ENCODE peak calls at places on chromosomes 12 and 14, in ten cellular contexts. One of them, this sample, is unnamed.

GRCh38 chr12:106585862-106586534 is 3.2 kb downstream of the RFX4 start:
- DNase-seq in aorta: no peak
- DNase-seq in psoas muscle: no peak
- DNase-seq in heart right ventricle: no peak
- DNase-seq in CD4-positive, CD25-positive, alpha-beta regulatory T cell: no peak
- DNase-seq in GM23338: peak; percentile 86
- DNase-seq in pancreas: no peak
- DNase-seq in neural progenitor cell: peak; percentile 93
- DNase-seq in right atrium auricular region: no peak
- DNase-seq in GM23248: no peak
- DNase-seq in this sample: no peak

GRCh38 chr12:48300774-48301173 is 49.9 kb downstream of the ZNF641 start:
- DNase-seq in aorta: no peak
- DNase-seq in psoas muscle: no peak
- DNase-seq in heart right ventricle: no peak
- DNase-seq in CD4-positive, CD25-positive, alpha-beta regulatory T cell: no peak
- DNase-seq in GM23338: no peak
- DNase-seq in pancreas: no peak
- DNase-seq in neural progenitor cell: no peak
- DNase-seq in right atrium auricular region: no peak
- DNase-seq in GM23248: no peak
- DNase-seq in this sample: no peak

GRCh38 chr12:38025916-38026315 is 290.7 kb upstream of the ALG10B start:
- DNase-seq in aorta: no peak
- DNase-seq in psoas muscle: no peak
- DNase-seq in heart right ventricle: no peak
- DNase-seq in CD4-positive, CD25-positive, alpha-beta regulatory T cell: no peak
- DNase-seq in GM23338: no peak
- DNase-seq in pancreas: no peak
- DNase-seq in neural progenitor cell: no peak
- DNase-seq in right atrium auricular region: no peak
- DNase-seq in GM23248: no peak
- DNase-seq in this sample: no peak

GRCh38 chr12:6927379-6927991 is at the start of gene ATN1:
- DNase-seq in aorta: peak; percentile 95
- DNase-seq in psoas muscle: peak; percentile 92
- DNase-seq in heart right ventricle: peak; percentile 91
- DNase-seq in CD4-positive, CD25-positive, alpha-beta regulatory T cell: peak; percentile 42
- DNase-seq in GM23338: peak; percentile 97
- DNase-seq in pancreas: peak; percentile 81
- DNase-seq in neural progenitor cell: peak; percentile 84
- DNase-seq in right atrium auricular region: peak; percentile 73
- DNase-seq in GM23248: peak; percentile 76
- DNase-seq in this sample: peak; percentile 30

GRCh38 chr12:88897723-88898122 is 317.5 kb upstream of the KITLG start:
- DNase-seq in aorta: no peak
- DNase-seq in psoas muscle: no peak
- DNase-seq in heart right ventricle: peak; percentile 45
- DNase-seq in CD4-positive, CD25-positive, alpha-beta regulatory T cell: no peak
- DNase-seq in GM23338: no peak
- DNase-seq in pancreas: no peak
- DNase-seq in neural progenitor cell: no peak
- DNase-seq in right atrium auricular region: no peak
- DNase-seq in GM23248: peak; percentile 32
- DNase-seq in this sample: no peak

GRCh38 chr12:51127050-51127729 is 43.8 kb upstream of the CSRNP2 start:
- DNase-seq in aorta: no peak
- DNase-seq in psoas muscle: no peak
- DNase-seq in heart right ventricle: no peak
- DNase-seq in CD4-positive, CD25-positive, alpha-beta regulatory T cell: no peak
- DNase-seq in GM23338: no peak
- DNase-seq in pancreas: no peak
- DNase-seq in neural progenitor cell: no peak
- DNase-seq in right atrium auricular region: no peak
- DNase-seq in GM23248: peak; percentile 38
- DNase-seq in this sample: no peak

GRCh38 chr14:20400965-20401593 is 12.2 kb downstream of the TEP1 start:
- DNase-seq in aorta: no peak
- DNase-seq in psoas muscle: no peak
- DNase-seq in heart right ventricle: no peak
- DNase-seq in CD4-positive, CD25-positive, alpha-beta regulatory T cell: no peak
- DNase-seq in GM23338: no peak
- DNase-seq in pancreas: no peak
- DNase-seq in neural progenitor cell: no peak
- DNase-seq in right atrium auricular region: no peak
- DNase-seq in GM23248: peak; percentile 60
- DNase-seq in this sample: no peak

GRCh38 chr12:72986963-72987362 is 714.8 kb downstream of the TRHDE start:
- DNase-seq in aorta: no peak
- DNase-seq in psoas muscle: no peak
- DNase-seq in heart right ventricle: no peak
- DNase-seq in CD4-positive, CD25-positive, alpha-beta regulatory T cell: no peak
- DNase-seq in GM23338: no peak
- DNase-seq in pancreas: no peak
- DNase-seq in neural progenitor cell: no peak
- DNase-seq in right atrium auricular region: no peak
- DNase-seq in GM23248: no peak
- DNase-seq in this sample: no peak

GRCh38 chr12:24705741-24706358 is 243.1 kb downstream of the BCAT1 start:
- DNase-seq in aorta: no peak
- DNase-seq in psoas muscle: no peak
- DNase-seq in heart right ventricle: no peak
- DNase-seq in CD4-positive, CD25-positive, alpha-beta regulatory T cell: no peak
- DNase-seq in GM23338: no peak
- DNase-seq in pancreas: no peak
- DNase-seq in neural progenitor cell: no peak
- DNase-seq in right atrium auricular region: no peak
- DNase-seq in GM23248: no peak
- DNase-seq in this sample: no peak

GRCh38 chr14:61511558-61511924 is 183.8 kb upstream of the HIF1A start:
- DNase-seq in aorta: no peak
- DNase-seq in psoas muscle: no peak
- DNase-seq in heart right ventricle: no peak
- DNase-seq in CD4-positive, CD25-positive, alpha-beta regulatory T cell: no peak
- DNase-seq in GM23338: no peak
- DNase-seq in pancreas: no peak
- DNase-seq in neural progenitor cell: no peak
- DNase-seq in right atrium auricular region: no peak
- DNase-seq in GM23248: no peak
- DNase-seq in this sample: no peak

GRCh38 chr14:53855127-53855526 is 101.5 kb downstream of the BMP4 start:
- DNase-seq in aorta: no peak
- DNase-seq in psoas muscle: no peak
- DNase-seq in heart right ventricle: no peak
- DNase-seq in CD4-positive, CD25-positive, alpha-beta regulatory T cell: no peak
- DNase-seq in GM23338: no peak
- DNase-seq in pancreas: no peak
- DNase-seq in neural progenitor cell: no peak
- DNase-seq in right atrium auricular region: no peak
- DNase-seq in GM23248: no peak
- DNase-seq in this sample: no peak

GRCh38 chr12:117024961-117025480 is 74.2 kb downstream of the TESC start:
- DNase-seq in aorta: no peak
- DNase-seq in psoas muscle: no peak
- DNase-seq in heart right ventricle: no peak
- DNase-seq in CD4-positive, CD25-positive, alpha-beta regulatory T cell: peak; percentile 8
- DNase-seq in GM23338: no peak
- DNase-seq in pancreas: no peak
- DNase-seq in neural progenitor cell: no peak
- DNase-seq in right atrium auricular region: no peak
- DNase-seq in GM23248: no peak
- DNase-seq in this sample: no peak

GRCh38 chr12:117025481-117026151 is 73.6 kb downstream of the TESC start:
- DNase-seq in aorta: peak; percentile 47
- DNase-seq in psoas muscle: peak; percentile 67
- DNase-seq in heart right ventricle: peak; percentile 63
- DNase-seq in CD4-positive, CD25-positive, alpha-beta regulatory T cell: peak; percentile 26
- DNase-seq in GM23338: peak; percentile 93
- DNase-seq in pancreas: peak; percentile 83
- DNase-seq in neural progenitor cell: peak; percentile 88
- DNase-seq in right atrium auricular region: peak; percentile 77
- DNase-seq in GM23248: peak; percentile 85
- DNase-seq in this sample: peak; percentile 37

GRCh38 chr12:117027251-117028086 is 71.7 kb downstream of the TESC start:
- DNase-seq in aorta: peak; percentile 61
- DNase-seq in psoas muscle: no peak
- DNase-seq in heart right ventricle: no peak
- DNase-seq in CD4-positive, CD25-positive, alpha-beta regulatory T cell: no peak
- DNase-seq in GM23338: no peak
- DNase-seq in pancreas: no peak
- DNase-seq in neural progenitor cell: no peak
- DNase-seq in right atrium auricular region: no peak
- DNase-seq in GM23248: no peak
- DNase-seq in this sample: no peak

GRCh38 chr12:117026921-117027250 is 72.3 kb downstream of the TESC start:
- DNase-seq in aorta: peak; percentile 56
- DNase-seq in psoas muscle: no peak
- DNase-seq in heart right ventricle: no peak
- DNase-seq in CD4-positive, CD25-positive, alpha-beta regulatory T cell: no peak
- DNase-seq in GM23338: no peak
- DNase-seq in pancreas: no peak
- DNase-seq in neural progenitor cell: no peak
- DNase-seq in right atrium auricular region: no peak
- DNase-seq in GM23248: no peak
- DNase-seq in this sample: no peak

DNA sequence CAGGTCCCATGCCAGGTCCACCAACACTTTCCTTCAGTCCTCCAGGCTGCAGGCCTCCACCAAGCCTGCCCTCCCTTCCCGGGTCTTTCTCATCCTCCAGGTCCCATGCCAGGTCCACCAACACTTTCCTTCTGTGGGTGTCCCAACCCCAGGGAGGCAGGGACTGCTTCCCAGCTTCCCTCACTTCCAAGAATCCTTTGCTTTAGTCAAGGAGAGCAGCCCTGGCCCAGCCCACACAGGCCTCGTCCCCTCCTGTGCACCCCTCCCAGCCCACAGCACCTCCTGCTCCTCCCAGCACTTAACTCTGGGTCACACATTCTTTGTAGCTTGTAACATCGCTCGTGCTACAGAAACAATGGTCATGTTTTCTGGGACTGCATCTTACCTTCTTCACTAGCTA is 72.9 kb downstream of the TESC start:
- DNase-seq in aorta: peak; percentile 41
- DNase-seq in psoas muscle: no peak
- DNase-seq in heart right ventricle: no peak
- DNase-seq in CD4-positive, CD25-positive, alpha-beta regulatory T cell: no peak
- DNase-seq in GM23338: no peak
- DNase-seq in pancreas: no peak
- DNase-seq in neural progenitor cell: no peak
- DNase-seq in right atrium auricular region: no peak
- DNase-seq in GM23248: no peak
- DNase-seq in this sample: no peak
- H3K4me1 ChIP-seq in aorta: no peaks in the 10 kb centered on the region
- H3K4me1 ChIP-seq in psoas muscle: peaks cover 5% of the 10 kb centered on the region
- H3K4me1 ChIP-seq in heart right ventricle: peaks cover 17% of the 10 kb centered on the region
- H3K4me1 ChIP-seq in CD4-positive, CD25-positive, alpha-beta regulatory T cell: no peaks in the 10 kb centered on the region
- H3K4me1 ChIP-seq in GM23338: no peaks in the 10 kb centered on the region
- H3K4me1 ChIP-seq in pancreas: peaks cover 25% of the 10 kb centered on the region
- H3K4me1 ChIP-seq in neural progenitor cell: no peaks in the 10 kb centered on the region
- H3K4me1 ChIP-seq in right atrium auricular region: peaks cover 22% of the 10 kb centered on the region
- H3K4me1 ChIP-seq in GM23248: no peaks in the 10 kb centered on the region
- H3K4me1 ChIP-seq in this sample: no peaks in the 10 kb centered on the region

GRCh38 chr14:74507085-74507484 is 13.5 kb downstream of the ISCA2 start:
- DNase-seq in aorta: no peak
- DNase-seq in psoas muscle: no peak
- DNase-seq in heart right ventricle: no peak
- DNase-seq in CD4-positive, CD25-positive, alpha-beta regulatory T cell: no peak
- DNase-seq in GM23338: no peak
- DNase-seq in pancreas: no peak
- DNase-seq in neural progenitor cell: no peak
- DNase-seq in right atrium auricular region: no peak
- DNase-seq in GM23248: no peak
- DNase-seq in this sample: no peak
- H3K36me3 ChIP-seq in aorta: peaks cover 8% of the 10 kb centered on the region
- H3K36me3 ChIP-seq in psoas muscle: peaks cover 8% of the 10 kb centered on the region
- H3K36me3 ChIP-seq in heart right ventricle: no peaks in the 10 kb centered on the region
- H3K36me3 ChIP-seq in CD4-positive, CD25-positive, alpha-beta regulatory T cell: no peaks in the 10 kb centered on the region
- H3K36me3 ChIP-seq in GM23338: no peaks in the 10 kb centered on the region
- H3K36me3 ChIP-seq in pancreas: no peaks in the 10 kb centered on the region
- H3K36me3 ChIP-seq in neural progenitor cell: no peaks in the 10 kb centered on the region
- H3K36me3 ChIP-seq in right atrium auricular region: peaks cover 24% of the 10 kb centered on the region
- H3K36me3 ChIP-seq in GM23248: peaks cover 20% of the 10 kb centered on the region
- H3K36me3 ChIP-seq in this sample: no peaks in the 10 kb centered on the region

GRCh38 chr14:98513558-98513957 is 758.4 kb downstream of the BCL11B start:
- DNase-seq in aorta: no peak
- DNase-seq in psoas muscle: no peak
- DNase-seq in heart right ventricle: no peak
- DNase-seq in CD4-positive, CD25-positive, alpha-beta regulatory T cell: no peak
- DNase-seq in GM23338: no peak
- DNase-seq in pancreas: no peak
- DNase-seq in neural progenitor cell: no peak
- DNase-seq in right atrium auricular region: no peak
- DNase-seq in GM23248: no peak
- DNase-seq in this sample: no peak
- H3K4me1 ChIP-seq in aorta: no peaks in the 10 kb centered on the region
- H3K4me1 ChIP-seq in psoas muscle: no peaks in the 10 kb centered on the region
- H3K4me1 ChIP-seq in heart right ventricle: no peaks in the 10 kb centered on the region
- H3K4me1 ChIP-seq in CD4-positive, CD25-positive, alpha-beta regulatory T cell: peaks cover 18% of the 10 kb centered on the region
- H3K4me1 ChIP-seq in GM23338: no peaks in the 10 kb centered on the region
- H3K4me1 ChIP-seq in pancreas: no peaks in the 10 kb centered on the region
- H3K4me1 ChIP-seq in neural progenitor cell: peaks cover 5% of the 10 kb centered on the region
- H3K4me1 ChIP-seq in right atrium auricular region: no peaks in the 10 kb centered on the region
- H3K4me1 ChIP-seq in GM23248: no peaks in the 10 kb centered on the region
- H3K4me1 ChIP-seq in this sample: peaks cover 5% of the 10 kb centered on the region

GRCh38 chr14:88597038-88597437 is 34.2 kb downstream of the ZC3H14 start:
- DNase-seq in aorta: no peak
- DNase-seq in psoas muscle: no peak
- DNase-seq in heart right ventricle: no peak
- DNase-seq in CD4-positive, CD25-positive, alpha-beta regulatory T cell: no peak
- DNase-seq in GM23338: no peak
- DNase-seq in pancreas: no peak
- DNase-seq in neural progenitor cell: no peak
- DNase-seq in right atrium auricular region: no peak
- DNase-seq in GM23248: no peak
- DNase-seq in this sample: no peak

GRCh38 chr14:88599761-88600439 is 37.1 kb downstream of the ZC3H14 start:
- DNase-seq in aorta: no peak
- DNase-seq in psoas muscle: no peak
- DNase-seq in heart right ventricle: no peak
- DNase-seq in CD4-positive, CD25-positive, alpha-beta regulatory T cell: peak; percentile 2
- DNase-seq in GM23338: no peak
- DNase-seq in pancreas: no peak
- DNase-seq in neural progenitor cell: no peak
- DNase-seq in right atrium auricular region: no peak
- DNase-seq in GM23248: no peak
- DNase-seq in this sample: no peak

GRCh38 chr14:88599321-88599720 is 36.5 kb downstream of the ZC3H14 start:
- DNase-seq in aorta: no peak
- DNase-seq in psoas muscle: no peak
- DNase-seq in heart right ventricle: no peak
- DNase-seq in CD4-positive, CD25-positive, alpha-beta regulatory T cell: no peak
- DNase-seq in GM23338: no peak
- DNase-seq in pancreas: no peak
- DNase-seq in neural progenitor cell: no peak
- DNase-seq in right atrium auricular region: no peak
- DNase-seq in GM23248: no peak
- DNase-seq in this sample: no peak

GRCh38 chr14:88597601-88598000 is 34.8 kb downstream of the ZC3H14 start:
- DNase-seq in aorta: no peak
- DNase-seq in psoas muscle: no peak
- DNase-seq in heart right ventricle: no peak
- DNase-seq in CD4-positive, CD25-positive, alpha-beta regulatory T cell: no peak
- DNase-seq in GM23338: no peak
- DNase-seq in pancreas: no peak
- DNase-seq in neural progenitor cell: no peak
- DNase-seq in right atrium auricular region: no peak
- DNase-seq in GM23248: no peak
- DNase-seq in this sample: no peak

GRCh38 chr14:88598097-88598675 is 35.3 kb downstream of the ZC3H14 start:
- DNase-seq in aorta: no peak
- DNase-seq in psoas muscle: no peak
- DNase-seq in heart right ventricle: no peak
- DNase-seq in CD4-positive, CD25-positive, alpha-beta regulatory T cell: no peak
- DNase-seq in GM23338: no peak
- DNase-seq in pancreas: no peak
- DNase-seq in neural progenitor cell: no peak
- DNase-seq in right atrium auricular region: no peak
- DNase-seq in GM23248: no peak
- DNase-seq in this sample: no peak
- H3K36me3 ChIP-seq in aorta: peaks cover 10% of the 10 kb centered on the region
- H3K36me3 ChIP-seq in psoas muscle: peaks cover 99% of the 10 kb centered on the region
- H3K36me3 ChIP-seq in heart right ventricle: no peaks in the 10 kb centered on the region
- H3K36me3 ChIP-seq in CD4-positive, CD25-positive, alpha-beta regulatory T cell: peaks cover 50% of the 10 kb centered on the region
- H3K36me3 ChIP-seq in GM23338: peaks cover 26% of the 10 kb centered on the region
- H3K36me3 ChIP-seq in pancreas: peaks cover 20% of the 10 kb centered on the region
- H3K36me3 ChIP-seq in neural progenitor cell: peaks cover 23% of the 10 kb centered on the region
- H3K36me3 ChIP-seq in right atrium auricular region: peaks cover 60% of the 10 kb centered on the region
- H3K36me3 ChIP-seq in GM23248: peaks cover 50% of the 10 kb centered on the region
- H3K36me3 ChIP-seq in this sample: peaks cover 24% of the 10 kb centered on the region